ENCODE peak calls at places on chromosomes 2 and 18, in four cellular contexts. X, Z, O and U are unnamed samples. For H3K9me3, the result is how much of the 10 kb centered on the place peaks cover.

GRCh38 chr2:182615036-182615435 is 101.0 kb upstream of the DNAJC10 start:
- DNase-seq in Z (no peak), O (no peak), X (no peak), U (no peak)

GRCh38 chr2:192413812-192414424 is 219.2 kb upstream of the TMEFF2 start:
- DNase-seq in O (no peak), Z (no peak), X (peak), U (no peak)

GRCh38 chr2:71615769-71616730 is 162.7 kb downstream of the DYSF start:
- DNase-seq in O (no peak), X (no peak), Z (no peak), U (no peak)

GRCh38 chr2:223944166-223944703 is 900 bp downstream of the WDFY1 start:
- DNase-seq in O (peak), X (peak), Z (peak), U (no peak)

GRCh38 chr2:38748391-38748790 is 2.8 kb downstream of the SRSF7 start:
- DNase-seq in X (no peak), O (no peak), Z (no peak), U (no peak)

GRCh38 chr2:218478544-218478943 is 59.6 kb downstream of the VIL1 start:
- DNase-seq in X (no peak), Z (peak), O (no peak), U (no peak)

GRCh38 chr18:63971320-63972071 is 1.6 kb downstream of the SERPINB8 start:
- DNase-seq in Z (no peak), O (no peak), X (no peak), U (no peak)

GRCh38 chr18:8929381-8929780 is 173.1 kb upstream of the NDUFV2 start:
- DNase-seq in O (no peak), Z (no peak), X (no peak), U (no peak)

GRCh38 chr2:31383471-31384153 is 30.9 kb downstream of the XDH start:
- DNase-seq in X (no peak), O (no peak), Z (no peak), U (no peak)

GRCh38 chr2:231613054-231613654 is 20.5 kb downstream of the TEX44 start:
- DNase-seq in X (peak), Z (no peak), O (no peak), U (no peak)

GRCh38 chr2:113157108-113157896 is 16.5 kb upstream of the PSD4 start:
- DNase-seq in X (peak), Z (peak), O (peak), U (peak)

GRCh38 chr18:44793685-44794084 is 113.0 kb downstream of the SETBP1 start:
- DNase-seq in Z (no peak), O (no peak), X (no peak), U (no peak)

GRCh38 chr2:105879106-105879797 is 134.5 kb downstream of the NCK2 start:
- DNase-seq in X (no peak), Z (no peak), O (no peak), U (no peak)

GRCh38 chr2:168482952-168483831 is 27.1 kb downstream of the CERS6 start:
- DNase-seq in X (no peak), Z (no peak), O (no peak), U (no peak)

GRCh38 chr18:49238433-49239042 is 221.9 kb downstream of the DYM start:
- DNase-seq in X (no peak), O (peak), Z (peak), U (no peak)

GRCh38 chr2:200223385-200223784 is 83.1 kb upstream of the SPATS2L start:
- DNase-seq in Z (no peak), X (no peak), O (no peak), U (no peak)

GRCh38 chr2:38030590-38031326 is 45.2 kb downstream of the CYP1B1 start:
- DNase-seq in X (no peak), Z (peak), O (no peak), U (no peak)

GRCh38 chr2:70947556-70948184 is 12.0 kb downstream of the ATP6V1B1 start:
- DNase-seq in O (no peak), Z (peak), X (no peak), U (no peak)

GRCh38 chr2:232129483-232129882 is 168.0 kb downstream of the DIS3L2 start:
- DNase-seq in X (no peak), Z (no peak), O (no peak), U (no peak)

DNA sequence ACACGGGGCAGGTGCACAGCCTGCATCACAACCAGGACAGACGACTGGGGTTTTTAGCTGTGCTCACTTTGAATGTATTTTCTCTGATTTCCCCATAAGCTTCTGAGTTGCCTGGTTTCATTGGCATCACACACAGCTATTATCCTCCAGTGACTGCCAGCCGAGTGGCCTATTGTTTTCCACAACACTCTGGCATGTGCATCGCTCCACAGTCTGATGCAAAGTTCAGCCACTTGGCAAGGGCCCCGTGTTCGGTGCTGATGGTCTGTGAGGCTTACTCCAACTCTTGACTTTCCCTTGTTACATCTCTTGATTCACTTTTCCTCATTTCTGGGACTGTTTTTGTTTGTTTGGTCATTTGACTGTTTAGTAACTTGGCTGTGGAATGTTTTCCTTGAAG is 593.1 kb downstream of the CBLN2 start:
- DNase-seq in O (no peak), X (no peak), Z (no peak), U (no peak)
- H3K9me3 ChIP-seq in O (under half), X (under half), Z (under half), U (under half)

DNA sequence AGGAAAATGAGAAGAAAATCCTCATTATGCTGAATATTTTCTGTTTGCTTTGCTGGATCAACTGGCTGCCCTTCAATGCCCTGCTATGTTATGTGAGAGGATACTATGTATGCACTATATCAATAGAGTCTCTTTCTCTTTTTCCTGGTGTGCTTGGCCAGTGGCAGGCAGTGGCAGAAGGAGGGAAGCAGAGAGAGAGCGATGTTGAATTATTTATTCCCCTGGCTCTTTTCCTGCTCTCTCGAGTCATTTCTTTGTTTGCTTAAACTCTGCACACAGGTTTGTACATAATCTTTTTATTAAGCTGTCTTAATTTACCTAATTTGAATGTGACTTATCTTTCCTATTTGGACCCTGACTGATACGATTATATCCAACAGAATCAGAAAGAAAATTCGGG is 1727.3 kb downstream of the SUCLG1 start:
- DNase-seq in X (no peak), Z (no peak), O (no peak), U (no peak)
- H3K9me3 ChIP-seq in X (under half), Z (under half), O (under half), U (under half)

GRCh38 chr2:365367-366275 is 77.7 kb upstream of the ALKAL2 start:
- DNase-seq in Z (no peak), X (no peak), O (no peak), U (no peak)

GRCh38 chr2:362924-363323 is 75.0 kb upstream of the ALKAL2 start:
- DNase-seq in O (no peak), X (no peak), Z (no peak), U (no peak)

GRCh38 chr2:366706-367105 is 78.8 kb upstream of the ALKAL2 start:
- DNase-seq in O (no peak), X (no peak), Z (no peak), U (no peak)

GRCh38 chr2:367246-367645 is 79.4 kb upstream of the ALKAL2 start:
- DNase-seq in Z (no peak), O (no peak), X (no peak), U (no peak)

DNA sequence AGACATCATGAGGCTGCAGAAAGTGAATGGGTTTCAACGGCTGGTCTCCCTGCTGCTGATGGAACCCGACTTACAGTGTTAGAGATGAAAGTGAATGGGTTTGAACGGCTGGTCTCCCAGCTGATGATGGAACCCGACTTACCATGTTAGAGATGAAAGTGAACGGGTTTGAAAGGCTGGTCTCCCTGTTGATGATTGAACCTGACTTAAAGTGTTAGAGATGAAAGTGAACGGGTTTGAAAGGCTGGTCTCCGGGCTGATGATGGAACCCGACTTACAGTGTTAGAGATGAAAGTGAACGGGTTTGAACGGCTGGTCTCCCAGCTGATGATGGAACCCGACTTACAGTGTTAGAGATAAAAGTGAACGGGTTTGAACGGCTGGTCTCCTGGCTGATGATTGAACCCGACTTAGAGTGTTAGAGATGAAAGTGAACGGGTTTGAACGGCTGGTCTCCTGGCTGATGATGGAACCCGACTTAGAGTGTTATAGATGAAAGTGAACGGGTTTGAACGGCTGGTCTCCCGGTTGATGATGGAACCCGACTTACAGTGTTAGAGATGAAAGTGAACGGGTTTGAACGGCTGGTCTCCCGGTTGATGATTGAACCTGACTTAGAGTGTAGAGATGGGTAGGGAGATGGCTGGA is 76.1 kb upstream of the ALKAL2 start:
- DNase-seq in Z (no peak), X (no peak), O (no peak), U (no peak)
- H3K9me3 ChIP-seq in Z (under half), X (under half), O (under half), U (under half)

GRCh38 chr2:171626949-171627348 is 60.3 kb upstream of the DYNC1I2 start:
- DNase-seq in O (no peak), Z (no peak), X (no peak), U (no peak)
- H3K9me3 ChIP-seq in O (under half), Z (under half), X (under half), U (under half)

DNA sequence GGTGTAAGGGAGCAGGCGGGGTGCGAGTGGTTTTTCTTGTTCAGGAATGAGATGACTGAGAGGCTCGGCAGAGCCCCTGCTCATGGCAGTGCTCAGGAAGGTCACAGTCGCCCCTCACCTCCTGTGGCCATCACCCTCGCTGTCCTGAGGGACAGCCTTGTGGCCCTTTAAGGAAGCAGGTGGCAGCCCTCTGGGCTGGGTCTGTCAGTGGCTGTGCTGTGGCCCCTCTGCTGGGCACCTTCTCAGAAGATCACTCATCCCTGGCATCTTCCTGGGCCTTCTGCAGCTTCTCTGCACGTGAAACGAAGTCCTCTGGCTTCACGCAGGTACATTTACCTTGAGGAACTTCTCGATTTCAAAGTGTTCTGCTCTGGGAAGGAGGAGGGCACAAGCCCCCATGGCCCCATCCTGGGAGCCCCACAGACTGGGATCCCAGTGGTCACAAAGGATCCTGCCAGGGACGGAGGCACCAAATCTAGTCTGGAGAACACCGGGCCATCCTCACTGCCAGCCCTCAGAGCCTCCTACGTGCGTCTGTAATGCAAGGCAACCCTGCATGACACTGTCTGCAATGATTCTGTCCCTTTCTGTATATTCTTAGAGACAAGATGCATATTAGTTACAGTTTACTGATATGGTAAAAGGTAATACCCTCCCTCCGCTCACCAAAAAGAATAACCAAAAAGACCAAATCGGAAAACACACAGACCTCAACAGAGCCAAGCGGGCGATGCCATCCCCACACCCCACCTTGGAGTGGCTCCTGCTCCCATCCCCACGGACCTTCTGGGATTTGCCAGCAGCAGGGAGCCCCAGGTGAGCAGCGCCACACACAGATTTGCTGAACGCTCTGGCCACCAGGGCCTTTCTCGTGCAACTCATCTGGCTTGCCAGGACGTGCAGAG is 25.9 kb upstream of the FAHD2A start:
- DNase-seq in X (no peak), Z (no peak), O (no peak), U (no peak)
- H3K9me3 ChIP-seq in X (under half), Z (under half), O (under half), U (under half)

DNA sequence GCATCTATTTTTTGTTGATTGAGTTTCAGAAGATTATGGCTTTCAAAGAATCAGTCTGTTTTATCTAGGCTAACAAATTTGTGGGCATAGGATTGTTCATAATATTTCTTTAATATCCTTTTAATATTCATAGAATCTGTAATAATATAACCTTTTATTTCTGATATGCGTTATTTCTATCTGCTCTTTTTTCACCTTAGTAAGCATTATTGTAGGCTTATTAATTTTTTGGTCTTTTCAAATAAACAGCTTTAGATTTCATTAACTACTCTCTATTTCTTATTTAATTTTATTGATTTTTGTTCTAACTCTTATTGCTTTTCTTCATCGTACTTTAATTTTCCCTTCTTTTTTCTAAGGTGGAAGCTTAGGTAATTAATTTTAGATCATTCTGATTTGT is 1614.4 kb upstream of the DDX18 start:
- DNase-seq in Z (no peak), O (no peak), X (no peak), U (no peak)
- H3K9me3 ChIP-seq in Z (under half), O (under half), X (under half), U (under half)

GRCh38 chr18:28767201-28767600 is 590.3 kb upstream of the CDH2 start:
- DNase-seq in O (no peak), X (no peak), Z (peak), U (no peak)
- H3K9me3 ChIP-seq in O (under half), X (under half), Z (under half), U (under half)

GRCh38 chr18:71431689-71432088 is 1112.5 kb downstream of the CBLN2 start:
- DNase-seq in O (no peak), Z (no peak), X (no peak), U (no peak)
- H3K9me3 ChIP-seq in O (under half), Z (under half), X (under half), U (under half)

GRCh38 chr2:204808494-204808893 is 263.2 kb downstream of the PARD3B start:
- DNase-seq in O (no peak), Z (no peak), X (no peak), U (no peak)
- H3K9me3 ChIP-seq in O (under half), Z (under half), X (under half), U (under half)

DNA sequence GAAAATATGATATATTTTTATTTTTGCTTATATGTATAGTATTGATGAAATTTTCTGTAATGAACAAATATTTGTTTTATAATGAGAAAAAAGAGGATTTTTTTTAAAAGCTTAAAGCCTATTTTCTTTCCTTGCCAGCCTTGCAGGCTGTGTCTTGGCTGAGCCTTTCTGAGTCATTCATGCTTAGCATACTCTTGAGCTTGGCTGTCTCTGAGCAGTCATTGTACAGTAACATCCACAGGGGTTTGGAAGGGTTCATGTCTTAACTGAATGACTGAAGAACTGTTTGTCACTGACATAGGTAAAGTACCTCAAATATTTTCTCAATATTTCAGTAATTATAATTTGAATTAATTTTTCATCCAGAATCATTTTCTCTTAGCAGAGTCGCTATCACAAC is 49.3 kb downstream of the GPR39 start:
- DNase-seq in O (no peak), X (no peak), Z (no peak), U (no peak)
- H3K9me3 ChIP-seq in O (under half), X (under half), Z (half or more), U (under half)